ENCODE peak calls at places on chromosomes 7 and 10, in ten cellular contexts. E is CD8-positive, alpha-beta T cell; S is lung; P is right cardiac atrium; K is SK-N-SH; U is small intestine; C is neuronal stem cell; M is heart left ventricle; Z is CD4-positive, CD25-positive, alpha-beta regulatory T cell; H is psoas muscle. O is an unnamed sample.

GRCh38 chr10:69382382-69383117 is 34.2 kb downstream of the TACR2 start:
- DNase-seq in E (no peak), S (no peak), P (peak; percentile 53), K (no peak), U (no peak), C (no peak), M (peak; percentile 19), Z (no peak), H (no peak), O (no peak)

GRCh38 chr7:2014391-2015241 is 218.1 kb downstream of the MAD1L1 start:
- DNase-seq in E (no peak), S (no peak), P (peak; percentile 61), K (peak; percentile 41), U (no peak), C (no peak), M (peak; percentile 23), Z (no peak), H (peak; percentile 13), O (no peak)

GRCh38 chr7:33733865-33734650 is 171.3 kb upstream of the BMPER start:
- DNase-seq in E (no peak), S (no peak), P (peak; percentile 78), K (no peak), U (peak; percentile 87), C (no peak), M (no peak), Z (no peak), H (no peak), O (peak; percentile 75)

GRCh38 chr7:7351156-7351555 is 168.8 kb downstream of the C1GALT1 start:
- DNase-seq in E (no peak), S (no peak), P (no peak), K (no peak), U (no peak), C (no peak), M (no peak), Z (no peak), H (no peak), O (no peak)

GRCh38 chr7:1908823-1909420 is 238.8 kb downstream of the ELFN1 start:
- DNase-seq in E (no peak), S (no peak), P (peak; percentile 34), K (peak; percentile 89), U (no peak), C (no peak), M (peak; percentile 17), Z (no peak), H (no peak), O (no peak)

GRCh38 chr10:34507217-34507616 is 307.9 kb downstream of the PARD3 start:
- DNase-seq in E (no peak), S (no peak), P (no peak), K (no peak), U (no peak), C (peak; percentile 50), M (no peak), Z (no peak), H (no peak), O (no peak)

GRCh38 chr7:33874943-33875342 is 30.4 kb upstream of the BMPER start:
- DNase-seq in E (no peak), S (no peak), P (no peak), K (no peak), U (no peak), C (no peak), M (peak; percentile 33), Z (no peak), H (peak; percentile 27), O (no peak)

GRCh38 chr10:11051001-11051324 is 33.3 kb downstream of the CELF2 start:
- DNase-seq in E (no peak), S (no peak), P (no peak), K (no peak), U (no peak), C (no peak), M (no peak), Z (no peak), H (no peak), O (no peak)

GRCh38 chr7:158646766-158647474 is 57.7 kb downstream of the NCAPG2 start:
- DNase-seq in E (no peak), S (no peak), P (no peak), K (peak; percentile 58), U (no peak), C (no peak), M (no peak), Z (peak; percentile 40), H (no peak), O (no peak)

GRCh38 chr7:50182734-50183133 is 89.7 kb upstream of the ZPBP start:
- DNase-seq in E (no peak), S (no peak), P (peak; percentile 59), K (no peak), U (no peak), C (no peak), M (peak; percentile 54), Z (no peak), H (no peak), O (no peak)
- H3K4me3 ChIP-seq in E (no peak overlapping the region), S (no peak overlapping the region), P (no peak overlapping the region), K (no peak overlapping the region), U (no peak overlapping the region), C (no peak overlapping the region), M (no peak overlapping the region), Z (no peak overlapping the region), H (no peak overlapping the region), O (no peak overlapping the region)

GRCh38 chr10:93403152-93403551 is 79.0 kb downstream of the MYOF start:
- DNase-seq in E (no peak), S (no peak), P (no peak), K (no peak), U (no peak), C (no peak), M (no peak), Z (no peak), H (no peak), O (no peak)

GRCh38 chr10:93403741-93404354 is 78.3 kb downstream of the MYOF start:
- DNase-seq in E (peak; percentile 7), S (no peak), P (no peak), K (no peak), U (no peak), C (no peak), M (no peak), Z (no peak), H (no peak), O (no peak)

GRCh38 chr10:93408788-93409187 is 73.3 kb downstream of the MYOF start:
- DNase-seq in E (no peak), S (no peak), P (no peak), K (no peak), U (peak; percentile 29), C (no peak), M (no peak), Z (no peak), H (no peak), O (no peak)

GRCh38 chr10:93410697-93411348 is 71.3 kb downstream of the MYOF start:
- DNase-seq in E (no peak), S (no peak), P (no peak), K (no peak), U (no peak), C (no peak), M (no peak), Z (no peak), H (no peak), O (no peak)

GRCh38 chr10:93406367-93407145 is 75.6 kb downstream of the MYOF start:
- DNase-seq in E (peak; percentile 13), S (no peak), P (no peak), K (no peak), U (no peak), C (no peak), M (no peak), Z (no peak), H (no peak), O (no peak)
- H3K27ac ChIP-seq in E (no peak overlapping the region), S (no peak overlapping the region), P (no peak overlapping the region), K (no peak overlapping the region), U (no peak overlapping the region), C (no peak overlapping the region), M (no peak overlapping the region), Z (no peak overlapping the region), H (no peak overlapping the region), O (no peak overlapping the region)

GRCh38 chr7:133364959-133365680 is 112.2 kb downstream of the EXOC4 start:
- DNase-seq in E (no peak), S (no peak), P (no peak), K (no peak), U (no peak), C (no peak), M (no peak), Z (peak; percentile 10), H (no peak), O (no peak)
- H3K4me3 ChIP-seq in E (no peak overlapping the region), S (no peak overlapping the region), P (no peak overlapping the region), K (no peak overlapping the region), U (no peak overlapping the region), C (no peak overlapping the region), M (no peak overlapping the region), Z (no peak overlapping the region), H (no peak overlapping the region), O (no peak overlapping the region)

GRCh38 chr7:151279868-151280267 is 31.4 kb upstream of the SMARCD3 start:
- DNase-seq in E (no peak), S (no peak), P (no peak), K (no peak), U (no peak), C (no peak), M (no peak), Z (no peak), H (no peak), O (no peak)

GRCh38 chr7:151275813-151276577 is 27.5 kb upstream of the SMARCD3 start:
- DNase-seq in E (no peak), S (no peak), P (no peak), K (peak; percentile 58), U (no peak), C (no peak), M (no peak), Z (no peak), H (no peak), O (no peak)

GRCh38 chr7:151276651-151277590 is 28.4 kb upstream of the SMARCD3 start:
- DNase-seq in E (peak; percentile 72), S (no peak), P (peak; percentile 84), K (peak; percentile 98), U (peak; percentile 14), C (peak; percentile 51), M (peak; percentile 67), Z (peak; percentile 64), H (peak; percentile 63), O (peak; percentile 54)

GRCh38 chr7:151278949-151279348 is 30.5 kb upstream of the SMARCD3 start:
- DNase-seq in E (no peak), S (no peak), P (no peak), K (no peak), U (no peak), C (no peak), M (no peak), Z (no peak), H (no peak), O (no peak)

GRCh38 chr7:151277631-151278030 is 29.1 kb upstream of the SMARCD3 start:
- DNase-seq in E (no peak), S (no peak), P (no peak), K (no peak), U (no peak), C (no peak), M (no peak), Z (no peak), H (no peak), O (no peak)
- H3K27ac ChIP-seq in E (no peak overlapping the region), S (no peak overlapping the region), P (no peak overlapping the region), K (no peak overlapping the region), U (no peak overlapping the region), C (no peak overlapping the region), M (no peak overlapping the region), Z (no peak overlapping the region), H (no peak overlapping the region), O (no peak overlapping the region)

DNA sequence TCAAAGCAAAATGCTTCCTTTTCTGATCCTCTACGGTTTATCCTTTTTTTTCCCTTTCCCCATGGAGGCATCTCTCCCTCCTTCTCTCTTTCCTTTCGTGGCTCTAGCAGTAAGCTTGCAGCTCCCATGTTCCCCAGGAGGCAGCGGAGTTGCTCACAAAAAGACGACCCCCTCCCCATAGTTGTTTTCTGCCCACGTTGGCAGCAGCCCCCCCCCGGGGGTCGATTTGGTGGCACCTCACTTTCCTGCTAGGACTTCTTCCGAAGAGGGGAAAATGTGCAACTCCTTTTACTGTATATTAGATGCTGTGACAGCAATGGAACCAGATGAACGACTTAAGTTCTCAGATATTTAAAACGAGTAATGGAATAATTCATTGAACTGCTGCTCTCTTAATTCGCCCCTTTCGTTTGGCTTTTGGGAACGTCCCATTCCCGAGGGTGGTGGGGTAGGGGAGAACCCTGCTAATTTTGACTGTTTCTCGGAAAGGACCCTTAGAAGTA is 832 bp downstream of the CAPZA2 start:
- DNase-seq in E (no peak), S (peak; percentile 38), P (peak; percentile 54), K (peak; percentile 69), U (peak; percentile 40), C (peak; percentile 12), M (peak; percentile 30), Z (peak; percentile 20), H (no peak), O (peak; percentile 54)
- H3K4me3 ChIP-seq in E (peak overlapping the region; percentile 79), S (peak overlapping the region; percentile 71), P (peak overlapping the region; percentile 81), K (peak overlapping the region; percentile 97), U (peak overlapping the region; percentile 93), C (peak overlapping the region; percentile 97), M (peak overlapping the region; percentile 76), Z (peak overlapping the region; percentile 97), H (peak overlapping the region; percentile 94), O (peak overlapping the region; percentile 86)